ENCODE peak calls at places on chromosomes 7 and 10, in eight cellular contexts. Y is upper lobe of right lung, L is B cell, I is dorsolateral prefrontal cortex, G is fibroblast of lung, W is BE2C, F is kidney, S is HCT116. B is an unnamed sample.

GRCh38 chr7:46725838-46726237 is 804.8 kb upstream of the IGFBP3 start:
- DNase-seq in Y (no peak), S (no peak), L (no peak), W (no peak), I (no peak), F (no peak), G (peak), B (no peak)

GRCh38 chr7:134302120-134302519 is 14.6 kb downstream of the SLC35B4 start:
- DNase-seq in I (no peak), G (peak), Y (no peak), L (no peak), F (no peak), S (no peak), W (no peak), B (no peak)

GRCh38 chr7:139071683-139072082 is 35.8 kb upstream of the ZC3HAV1L start:
- DNase-seq in Y (no peak), W (no peak), G (no peak), F (no peak), I (no peak), L (no peak), S (no peak), B (no peak)

GRCh38 chr10:14879055-14879800 is 562 bp downstream of the SUV39H2 start:
- DNase-seq in W (peak), Y (no peak), G (peak), F (peak), L (no peak), S (no peak), I (peak), B (no peak)

GRCh38 chr10:75865413-75865812 is 434.0 kb downstream of the LRMDA start:
- DNase-seq in I (no peak), G (peak), Y (no peak), F (no peak), L (no peak), S (no peak), W (no peak), B (no peak)

GRCh38 chr7:74502216-74502891 is 48.6 kb downstream of the GTF2IRD1 start:
- DNase-seq in I (no peak), W (no peak), L (no peak), F (no peak), G (peak), Y (no peak), S (no peak), B (no peak)

GRCh38 chr10:84375011-84375410 is 46.6 kb downstream of the CCSER2 start:
- DNase-seq in S (peak), F (no peak), L (no peak), G (peak), W (peak), Y (no peak), I (peak), B (peak)

GRCh38 chr10:98608417-98608816 is 161.7 kb upstream of the HPS1 start:
- DNase-seq in F (no peak), G (no peak), Y (peak), S (no peak), L (no peak), I (no peak), W (no peak), B (no peak)

GRCh38 chr7:84100866-84101265 is 93.7 kb downstream of the SEMA3A start:
- DNase-seq in L (no peak), W (no peak), Y (no peak), F (no peak), S (peak), G (peak), I (no peak), B (no peak)

GRCh38 chr7:36207451-36208291 is 54.6 kb downstream of the EEPD1 start:
- DNase-seq in W (peak), F (no peak), S (no peak), G (peak), I (peak), Y (no peak), L (no peak), B (no peak)

GRCh38 chr10:89210794-89211425 is 3.8 kb upstream of the CH25H start:
- DNase-seq in F (no peak), W (no peak), L (no peak), G (no peak), I (no peak), Y (no peak), S (no peak), B (no peak)

GRCh38 chr7:116356333-116356965 is 143.1 kb upstream of the CAV2 start:
- DNase-seq in L (no peak), I (no peak), F (no peak), Y (no peak), G (no peak), S (no peak), W (no peak), B (no peak)
- TF ChIP-seq CTCF in L (no peak), I (no peak), F (no peak), Y (no peak), G (no peak), S (no peak), W (no peak), B (no peak)

GRCh38 chr10:117938104-117938503 is 108.6 kb downstream of the RAB11FIP2 start:
- DNase-seq in F (no peak), Y (no peak), G (no peak), L (no peak), W (no peak), S (no peak), I (no peak), B (no peak)
- TF ChIP-seq CTCF in F (no peak), Y (no peak), G (no peak), L (no peak), W (no peak), S (no peak), I (no peak), B (no peak)

DNA sequence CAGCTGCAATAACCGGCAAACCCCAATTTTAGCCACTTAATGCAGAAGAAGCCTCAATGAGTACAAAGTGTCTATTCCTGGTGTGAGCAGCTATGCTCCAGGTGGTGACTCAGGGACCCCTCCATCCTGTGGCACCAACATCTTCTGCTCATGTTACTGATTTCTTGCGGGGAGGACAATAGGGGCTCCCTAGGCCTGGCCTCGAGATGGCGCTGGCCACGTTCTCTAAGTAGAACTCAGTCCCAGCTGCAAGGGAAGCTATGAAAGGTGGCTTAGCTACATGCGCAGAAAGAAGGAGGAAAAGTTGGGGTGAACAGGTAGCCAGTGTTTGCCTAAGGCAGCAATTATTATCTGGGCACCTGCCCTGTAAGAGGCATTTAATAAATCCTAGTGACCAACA is 6.6 kb downstream of the GJD4 start:
- DNase-seq in G (no peak), F (no peak), L (no peak), I (no peak), W (no peak), Y (no peak), S (no peak), B (no peak)
- TF ChIP-seq CTCF in G (no peak), F (no peak), L (no peak), I (no peak), W (no peak), Y (no peak), S (no peak), B (no peak)

DNA sequence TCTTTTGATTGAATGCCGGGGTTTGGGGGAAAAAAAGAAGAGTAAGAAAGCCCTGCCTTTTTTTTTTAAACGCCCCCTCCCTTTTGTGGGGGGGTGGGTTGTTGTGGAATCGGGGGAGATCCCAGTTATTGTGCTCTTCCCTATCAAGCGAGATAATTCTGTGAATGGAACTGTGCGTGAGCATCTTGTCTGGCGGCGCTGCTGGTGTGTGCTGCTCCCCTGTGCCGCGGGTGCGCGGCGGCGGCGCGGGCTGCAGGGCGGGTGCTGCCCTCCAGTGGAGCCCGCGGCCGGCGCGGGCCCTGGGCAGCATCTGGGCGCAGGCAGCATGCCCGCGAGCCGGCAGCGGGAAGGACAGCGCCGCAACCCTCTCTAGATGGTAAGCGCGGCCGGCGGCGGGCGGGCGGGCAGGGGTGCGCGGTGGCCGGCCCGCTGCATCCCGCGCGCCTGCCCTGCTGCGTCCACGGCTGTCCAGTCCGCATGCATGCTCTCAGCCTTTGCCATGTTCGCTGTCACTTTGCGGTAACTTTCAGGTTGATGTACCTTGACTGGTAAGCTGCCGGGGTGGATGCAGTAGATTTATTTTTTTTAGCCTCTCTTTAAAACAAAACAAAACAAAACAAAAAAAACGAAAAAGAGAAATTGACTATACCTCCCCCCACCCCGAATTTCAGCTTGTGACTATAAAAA is 176.6 kb downstream of the TCF7L2 start:
- DNase-seq in F (peak), I (peak), G (peak), S (no peak), Y (peak), W (peak), L (no peak), B (no peak)
- TF ChIP-seq CTCF in F (peak), I (no peak), G (peak), S (no peak), Y (peak), W (peak), L (peak), B (peak)

GRCh38 chr10:49594594-49594993 is 15.5 kb upstream of the SLC18A3 start:
- DNase-seq in W (peak), S (peak), F (no peak), I (peak), Y (no peak), G (peak), L (no peak), B (no peak)
- TF ChIP-seq CTCF in W (peak), S (peak), F (peak), I (peak), Y (peak), G (peak), L (peak), B (peak)

GRCh38 chr10:99938563-99938962 is 71.2 kb downstream of the DNMBP start:
- DNase-seq in I (no peak), L (no peak), W (no peak), G (peak), S (no peak), F (no peak), Y (no peak), B (no peak)

GRCh38 chr10:99941942-99942835 is 67.6 kb downstream of the DNMBP start:
- DNase-seq in L (no peak), S (no peak), Y (no peak), I (no peak), F (no peak), W (no peak), G (peak), B (peak)

DNA sequence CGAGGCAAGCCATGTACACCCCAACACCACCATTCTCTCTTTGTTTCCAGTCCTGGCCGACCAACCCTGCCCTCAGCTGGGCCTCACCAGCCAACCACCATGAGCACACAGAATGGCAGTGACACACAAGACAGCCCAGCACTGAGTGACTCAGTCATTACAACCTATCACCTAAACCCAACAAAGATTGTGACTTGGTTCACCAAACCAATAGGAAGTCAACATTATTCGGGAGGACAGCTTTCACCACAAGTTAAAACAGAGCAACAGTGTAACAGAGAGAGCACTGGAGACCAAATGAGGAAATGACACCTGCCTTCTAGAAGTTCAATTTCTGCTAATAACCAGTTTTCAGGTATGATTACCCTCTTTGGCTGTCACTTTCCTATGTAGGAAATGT is 72.1 kb downstream of the DNMBP start:
- DNase-seq in S (no peak), L (no peak), G (no peak), I (no peak), Y (no peak), W (no peak), F (no peak), B (no peak)
- TF ChIP-seq CTCF in S (no peak), L (no peak), G (no peak), I (no peak), Y (no peak), W (no peak), F (no peak), B (no peak)